ENCODE peak calls at places on chromosome 6, in five cellular contexts. N is activated T-helper 9 cell treated with anti-CD3 and anti-CD28 coated beads, Interleukin-2, amount 50 U/mL, for 16 hours; V is DMS 273 treated with DMSO at 0.1 percent for 48 hours; P is activated CD4-positive, alpha-beta T cell treated with anti-CD3 and anti-CD28 coated beads, Interleukin-2, amount 10 ng/mL, durations not matched to agents 24 days and 14 days; K is NCI-H1092. R is an unnamed sample.

GRCh38 chr6:13375360-13375878 is 47.1 kb upstream of the TBC1D7 start:
- DNase-seq in N (peak; percentile 21), V (no peak), P (peak; percentile 70), K (no peak), R (no peak)

GRCh38 chr6:108157972-108158441 is 7.8 kb upstream of the NR2E1 start:
- DNase-seq in N (no peak), V (no peak), P (peak; percentile 59), K (no peak), R (no peak)

GRCh38 chr6:11974089-11974488 is 38.0 kb upstream of the HIVEP1 start:
- DNase-seq in N (no peak), V (no peak), P (no peak), K (no peak), R (no peak)

GRCh38 chr6:5979650-5980427 is 26.9 kb downstream of the NRN1 start:
- DNase-seq in N (no peak), V (no peak), P (no peak), K (no peak), R (no peak)

GRCh38 chr6:165573671-165574070 is 89.4 kb downstream of the PDE10A start:
- DNase-seq in N (no peak), V (no peak), P (no peak), K (peak; percentile 35), R (peak; percentile 83)

GRCh38 chr6:2259574-2259973 is 14.2 kb upstream of the GMDS start:
- DNase-seq in N (no peak), V (no peak), P (no peak), K (no peak), R (no peak)

GRCh38 chr6:23174781-23175361 is 605.5 kb downstream of the HDGFL1 start:
- DNase-seq in N (no peak), V (peak; percentile 71), P (no peak), K (no peak), R (no peak)

GRCh38 chr6:170289971-170290305 is 940 bp downstream of the DLL1 start:
- DNase-seq in N (no peak), V (no peak), P (no peak), K (no peak), R (no peak)

GRCh38 chr6:40715501-40716403 is 128.6 kb upstream of the LRFN2 start:
- DNase-seq in N (no peak), V (no peak), P (no peak), K (peak; percentile 26), R (no peak)

GRCh38 chr6:6193221-6193745 is 127.2 kb downstream of the F13A1 start:
- DNase-seq in N (no peak), V (no peak), P (no peak), K (no peak), R (no peak)

GRCh38 chr6:15266423-15266996 is 20.6 kb downstream of the JARID2 start:
- DNase-seq in N (no peak), V (no peak), P (no peak), K (no peak), R (no peak)

GRCh38 chr6:5869676-5870075 is 137.0 kb downstream of the NRN1 start:
- DNase-seq in N (no peak), V (no peak), P (no peak), K (no peak), R (no peak)

GRCh38 chr6:37083243-37084138 is 78.0 kb downstream of the FGD2 start:
- DNase-seq in N (no peak), V (peak; percentile 90), P (no peak), K (no peak), R (peak; percentile 85)

GRCh38 chr6:38639498-38640215 is at the start of gene BTBD9:
- DNase-seq in N (peak; percentile 74), V (peak; percentile 54), P (peak; percentile 96), K (peak; percentile 58), R (peak; percentile 90)

GRCh38 chr6:55423933-55424332 is 96.7 kb downstream of the GFRAL start:
- DNase-seq in N (no peak), V (no peak), P (no peak), K (no peak), R (no peak)

GRCh38 chr6:14549319-14549770 is 431.8 kb downstream of the CD83 start:
- DNase-seq in N (no peak), V (no peak), P (no peak), K (peak; percentile 75), R (no peak)

GRCh38 chr6:128932061-128932460 is 49.1 kb downstream of the LAMA2 start:
- DNase-seq in N (no peak), V (no peak), P (no peak), K (no peak), R (no peak)

GRCh38 chr6:5203571-5203970 is 57.2 kb downstream of the LYRM4 start:
- DNase-seq in N (no peak), V (no peak), P (no peak), K (no peak), R (no peak)

GRCh38 chr6:81450180-81450579 is 302.3 kb downstream of the TENT5A start:
- DNase-seq in N (no peak), V (no peak), P (no peak), K (no peak), R (no peak)

GRCh38 chr6:112296122-112296521 is 41.8 kb upstream of the LAMA4 start:
- DNase-seq in N (no peak), V (no peak), P (no peak), K (no peak), R (no peak)

GRCh38 chr6:34383171-34383631 is 9.3 kb downstream of the NUDT3 start:
- DNase-seq in N (no peak), V (no peak), P (no peak), K (no peak), R (no peak)

GRCh38 chr6:43644940-43645612 is at the start of gene RSPH9:
- DNase-seq in N (peak; percentile 53), V (no peak), P (peak; percentile 93), K (no peak), R (peak; percentile 87)

GRCh38 chr6:134830194-134830593 is 119.7 kb downstream of the ALDH8A1 start:
- DNase-seq in N (no peak), V (no peak), P (no peak), K (no peak), R (no peak)

GRCh38 chr6:24126586-24127192 is 674 bp downstream of the NRSN1 start:
- DNase-seq in N (no peak), V (peak; percentile 39), P (peak; percentile 80), K (no peak), R (no peak)

GRCh38 chr6:82525775-82526515 is 162.3 kb downstream of the TPBG start:
- DNase-seq in N (no peak), V (no peak), P (no peak), K (peak; percentile 3), R (no peak)

GRCh38 chr6:47363736-47364135 is 54.0 kb upstream of the TNFRSF21 start:
- DNase-seq in N (no peak), V (no peak), P (no peak), K (no peak), R (no peak)

GRCh38 chr6:12714022-12714421 is 2.5 kb upstream of the PHACTR1 start:
- DNase-seq in N (no peak), V (no peak), P (no peak), K (no peak), R (no peak)

GRCh38 chr6:3620937-3621336 is 130.6 kb downstream of the PXDC1 start:
- DNase-seq in N (no peak), V (no peak), P (no peak), K (no peak), R (no peak)

GRCh38 chr6:166767191-166767590 is 140.1 kb upstream of the RPS6KA2 start:
- DNase-seq in N (no peak), V (no peak), P (no peak), K (no peak), R (peak; percentile 31)

GRCh38 chr6:119319694-119320093 is 29.9 kb downstream of the MAN1A1 start:
- DNase-seq in N (no peak), V (no peak), P (no peak), K (no peak), R (no peak)

GRCh38 chr6:166005846-166006592 is 161.6 kb downstream of the TBXT start:
- DNase-seq in N (no peak), V (no peak), P (peak; percentile 32), K (peak; percentile 35), R (no peak)

GRCh38 chr6:131001945-131002661 is 60.9 kb downstream of the EPB41L2 start:
- DNase-seq in N (no peak), V (no peak), P (no peak), K (no peak), R (no peak)

GRCh38 chr6:26332408-26332807 is 32.6 kb upstream of the BTN3A2 start:
- DNase-seq in N (no peak), V (no peak), P (no peak), K (no peak), R (no peak)

GRCh38 chr6:154453329-154453728 is 57.2 kb downstream of the CNKSR3 start:
- DNase-seq in N (no peak), V (no peak), P (no peak), K (no peak), R (no peak)